ENCODE peak calls at places on chromosome 1, in five cellular contexts. One of them, this sample, is unnamed.

GRCh38 chr1:22044690-22045420 is 7.7 kb upstream of the CDC42 start:
- ATAC-seq in SK-N-SH treated with all-trans-retinoic acid at 6 μM for 48 hours: peak
- ATAC-seq in left cardiac atrium: no peak
- ATAC-seq in foreskin keratinocyte: peak
- ATAC-seq in WTC11: no peak
- ATAC-seq in this sample: no peak

GRCh38 chr1:114488739-114489138 is 22.3 kb downstream of the TRIM33 start:
- ATAC-seq in foreskin keratinocyte: no peak
- ATAC-seq in SK-N-SH treated with all-trans-retinoic acid at 6 μM for 48 hours: no peak
- ATAC-seq in left cardiac atrium: no peak
- ATAC-seq in WTC11: no peak
- ATAC-seq in this sample: no peak

GRCh38 chr1:12019858-12020509 is 686 bp downstream of the MIIP start:
- ATAC-seq in foreskin keratinocyte: no peak
- ATAC-seq in SK-N-SH treated with all-trans-retinoic acid at 6 μM for 48 hours: peak
- ATAC-seq in left cardiac atrium: peak
- ATAC-seq in WTC11: no peak
- ATAC-seq in this sample: no peak

GRCh38 chr1:17046043-17046657 is 7.7 kb downstream of the SDHB start:
- ATAC-seq in SK-N-SH treated with all-trans-retinoic acid at 6 μM for 48 hours: peak
- ATAC-seq in left cardiac atrium: no peak
- ATAC-seq in WTC11: peak
- ATAC-seq in foreskin keratinocyte: no peak
- ATAC-seq in this sample: peak

GRCh38 chr1:36446261-36446660 is 4.0 kb downstream of the OSCP1 start:
- ATAC-seq in left cardiac atrium: no peak
- ATAC-seq in WTC11: peak
- ATAC-seq in SK-N-SH treated with all-trans-retinoic acid at 6 μM for 48 hours: no peak
- ATAC-seq in foreskin keratinocyte: no peak
- ATAC-seq in this sample: no peak

GRCh38 chr1:205183676-205184335 is 27.7 kb downstream of the DSTYK start:
- ATAC-seq in WTC11: no peak
- ATAC-seq in left cardiac atrium: no peak
- ATAC-seq in foreskin keratinocyte: no peak
- ATAC-seq in SK-N-SH treated with all-trans-retinoic acid at 6 μM for 48 hours: peak
- ATAC-seq in this sample: no peak

GRCh38 chr1:109151146-109151545 is 37.2 kb downstream of the ELAPOR1 start:
- ATAC-seq in WTC11: peak
- ATAC-seq in left cardiac atrium: peak
- ATAC-seq in SK-N-SH treated with all-trans-retinoic acid at 6 μM for 48 hours: peak
- ATAC-seq in foreskin keratinocyte: peak
- ATAC-seq in this sample: peak

GRCh38 chr1:196623079-196623478 is 14.8 kb upstream of the KCNT2 start:
- ATAC-seq in left cardiac atrium: no peak
- ATAC-seq in foreskin keratinocyte: no peak
- ATAC-seq in SK-N-SH treated with all-trans-retinoic acid at 6 μM for 48 hours: no peak
- ATAC-seq in WTC11: no peak
- ATAC-seq in this sample: no peak

This sample was measured in gastroesophageal sphincter.